ENCODE peak calls at places on chromosomes 3 and 15, in seven cellular contexts. D, P, V, B, J, R and L are unnamed samples.

GRCh38 chr3:131356006-131356405 is 25.6 kb upstream of the NUDT16 start:
- DNase-seq in J (no peak), B (no peak), D (peak; percentile 67), P (no peak), R (no peak), V (no peak), L (no peak)

GRCh38 chr15:48962662-48963523 is 826 bp downstream of the SHC4 start:
- DNase-seq in B (peak; percentile 54), V (no peak), J (peak; percentile 54), P (no peak), D (peak; percentile 83), R (no peak), L (no peak)

GRCh38 chr3:27728195-27729087 is 6.3 kb upstream of the EOMES start:
- DNase-seq in B (no peak), J (no peak), V (no peak), D (peak; percentile 25), P (no peak), R (no peak), L (no peak)

GRCh38 chr3:127393131-127393820 is 105.4 kb upstream of the PRR20G start:
- DNase-seq in R (no peak), V (no peak), B (no peak), J (no peak), P (no peak), D (no peak), L (no peak)

GRCh38 chr3:129824926-129825541 is 68.5 kb downstream of the TMCC1 start:
- DNase-seq in D (peak; percentile 65), B (peak; percentile 38), V (peak; percentile 78), J (peak; percentile 72), R (peak; percentile 58), P (peak; percentile 43), L (peak; percentile 52)

GRCh38 chr15:45442497-45443135 is 64.3 kb upstream of the GATM start:
- DNase-seq in J (no peak), B (peak; percentile 83), D (peak; percentile 88), V (no peak), P (no peak), R (no peak), L (no peak)

GRCh38 chr15:58797505-58797904 is 26.4 kb downstream of the MINDY2 start:
- DNase-seq in J (no peak), P (no peak), V (no peak), B (no peak), R (no peak), D (no peak), L (no peak)

GRCh38 chr15:77019476-77020331 is 24.8 kb downstream of the PSTPIP1 start:
- DNase-seq in B (peak; percentile 46), P (no peak), D (peak; percentile 39), V (no peak), R (no peak), J (no peak), L (no peak)

GRCh38 chr3:182605882-182606611 is 187.3 kb upstream of the ATP11B start:
- DNase-seq in R (no peak), J (no peak), P (no peak), B (no peak), D (no peak), V (no peak), L (no peak)

GRCh38 chr15:73991260-73991659 is 835 bp downstream of the STOML1 start:
- DNase-seq in V (no peak), B (peak; percentile 50), D (peak; percentile 73), P (no peak), R (no peak), J (peak; percentile 44), L (no peak)
- H2AFZ ChIP-seq in V (peak overlapping the region; percentile 83), B (peak overlapping the region; percentile 16), D (peak overlapping the region; percentile 67), P (peak overlapping the region; percentile 99), R (no peak overlapping the region), J (peak overlapping the region; percentile 72), L (peak overlapping the region; percentile 90)

DNA sequence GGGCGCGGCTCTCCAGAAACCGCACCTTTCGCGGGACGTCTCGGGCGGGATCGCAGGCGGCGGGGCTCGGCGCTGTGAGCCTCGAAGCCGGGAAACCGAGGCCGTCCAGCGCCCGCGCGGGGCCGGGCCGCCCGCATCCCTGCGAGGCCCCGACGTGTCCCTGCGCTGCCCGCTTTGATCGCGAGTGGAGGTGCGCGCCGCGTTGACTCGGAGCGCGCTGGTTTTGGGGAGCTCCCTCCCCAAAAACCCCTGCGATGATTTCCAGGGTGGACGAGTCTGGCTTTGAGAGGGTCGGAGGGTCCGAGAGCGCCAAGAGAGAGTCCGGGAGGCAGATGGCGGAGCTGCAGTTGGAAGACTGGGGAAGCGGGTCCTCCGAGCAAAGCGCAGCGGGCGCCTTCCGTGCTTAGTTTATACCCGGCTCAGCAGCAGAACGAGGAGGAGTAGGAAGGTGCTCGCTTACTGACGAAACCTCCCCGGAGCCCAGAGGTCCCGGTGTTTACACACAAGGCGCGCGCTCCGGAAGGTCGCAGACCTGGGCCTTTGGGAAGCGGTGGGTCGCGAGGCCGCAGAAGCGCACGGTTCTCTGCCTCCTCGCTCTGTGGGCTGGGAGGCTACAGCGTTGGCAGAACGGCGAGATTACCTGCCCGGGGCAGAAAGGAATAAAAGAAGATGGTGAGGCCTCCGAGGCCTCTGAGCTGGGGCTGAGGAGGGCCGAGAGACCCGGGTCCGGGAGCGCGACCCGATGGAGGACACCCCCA is 687 bp downstream of the ALDH1A3 start:
- DNase-seq in J (no peak), R (no peak), V (no peak), B (peak; percentile 48), D (peak; percentile 15), P (no peak), L (no peak)
- H2AFZ ChIP-seq in J (peak overlapping the region; percentile 58), R (no peak overlapping the region), V (no peak overlapping the region), B (no peak overlapping the region), D (peak overlapping the region; percentile 46), P (no peak overlapping the region), L (no peak overlapping the region)

GRCh38 chr3:88282519-88283241 is 132.9 kb downstream of the C3orf38 start:
- DNase-seq in P (no peak), B (no peak), V (no peak), J (no peak), D (no peak), R (no peak), L (no peak)

GRCh38 chr3:88283242-88283592 is 133.5 kb downstream of the C3orf38 start:
- DNase-seq in R (no peak), J (no peak), D (no peak), P (no peak), B (no peak), V (no peak), L (no peak)

DNA sequence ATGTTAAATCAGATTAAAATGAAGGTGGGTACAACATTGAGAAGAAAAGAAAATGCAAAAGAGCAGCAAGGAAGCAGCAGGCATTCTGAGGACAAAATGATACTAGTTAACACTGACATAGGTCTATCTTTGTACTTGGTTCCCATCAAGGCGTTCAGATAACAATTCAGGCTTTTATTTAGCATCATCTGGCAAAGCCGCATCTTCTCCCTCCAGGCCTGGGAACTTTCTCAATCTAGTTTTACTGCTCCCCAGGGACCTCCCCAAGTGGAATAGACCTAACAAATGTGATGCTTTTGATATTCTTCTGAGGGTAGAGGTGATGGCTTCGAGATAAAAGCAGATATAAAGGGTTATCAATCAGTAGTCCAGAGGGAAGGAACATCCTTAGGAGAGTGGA is 130.6 kb downstream of the C3orf38 start:
- DNase-seq in D (no peak), B (no peak), J (no peak), R (no peak), P (no peak), V (no peak), L (no peak)
- H2AFZ ChIP-seq in D (no peak overlapping the region), B (no peak overlapping the region), J (no peak overlapping the region), R (no peak overlapping the region), P (no peak overlapping the region), V (no peak overlapping the region), L (no peak overlapping the region)

DNA sequence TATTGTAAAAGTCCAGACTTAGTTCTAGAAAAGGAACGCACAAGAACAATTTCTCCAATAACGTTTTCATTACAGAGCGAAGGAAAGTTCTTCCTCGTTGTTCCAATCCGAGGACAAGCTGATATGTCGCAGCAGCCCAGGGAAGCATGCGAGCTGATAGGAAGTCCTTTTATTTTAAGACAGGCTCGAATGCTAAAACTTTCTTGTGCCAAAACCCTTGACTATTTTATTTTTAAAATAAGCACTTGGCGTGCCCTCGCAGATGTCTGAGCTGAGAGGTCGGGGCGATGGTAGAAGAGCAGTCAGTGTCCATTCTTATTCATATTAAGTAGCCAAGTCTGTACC is 433 bp upstream of the MITF start:
- DNase-seq in D (no peak), J (no peak), R (no peak), P (no peak), B (no peak), V (no peak), L (no peak)
- H2AFZ ChIP-seq in D (peak overlapping the region; percentile 98), J (peak overlapping the region; percentile 79), R (peak overlapping the region; percentile 77), P (peak overlapping the region; percentile 95), B (peak overlapping the region; percentile 73), V (no peak overlapping the region), L (peak overlapping the region; percentile 88)

DNA sequence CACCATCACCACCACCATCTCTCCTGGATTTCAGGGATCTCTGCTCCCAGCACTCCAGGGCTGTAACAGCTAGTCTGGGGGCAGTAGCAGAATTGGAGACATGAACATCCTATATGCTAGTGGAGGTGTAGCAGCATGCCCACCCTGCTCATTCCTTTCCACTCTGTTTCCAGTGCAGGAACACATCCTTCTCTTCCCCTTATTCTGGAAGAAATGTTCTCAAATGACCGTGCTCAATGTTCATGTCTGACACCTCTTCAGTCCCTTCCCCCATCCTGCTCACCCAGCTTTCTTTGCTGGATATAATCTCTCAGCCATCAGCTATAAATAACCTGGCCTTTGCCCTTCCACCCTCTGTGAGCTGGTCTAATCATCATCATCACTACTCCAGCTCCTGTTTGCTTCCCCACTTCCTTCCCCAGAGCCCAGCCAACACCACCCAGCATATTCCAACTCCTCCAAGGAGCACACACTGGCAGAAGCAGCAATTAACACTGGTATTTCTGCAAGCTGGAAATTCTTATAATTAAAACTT is 31.1 kb downstream of the DCLK3 start:
- DNase-seq in J (peak; percentile 30), D (no peak), B (no peak), R (no peak), V (no peak), P (no peak), L (no peak)
- H2AFZ ChIP-seq in J (no peak overlapping the region), D (no peak overlapping the region), B (no peak overlapping the region), R (no peak overlapping the region), V (no peak overlapping the region), P (no peak overlapping the region), L (no peak overlapping the region)

GRCh38 chr3:141410408-141410807 is 42.1 kb downstream of the ZBTB38 start:
- DNase-seq in D (peak; percentile 75), V (no peak), R (no peak), J (no peak), P (peak; percentile 26), B (peak; percentile 60), L (peak; percentile 70)

GRCh38 chr3:141412087-141412935 is 44.0 kb downstream of the ZBTB38 start:
- DNase-seq in B (peak; percentile 84), R (no peak), V (peak; percentile 22), P (peak; percentile 28), D (peak; percentile 85), J (peak; percentile 70), L (peak; percentile 86)

GRCh38 chr3:141413387-141414140 is 45.3 kb downstream of the ZBTB38 start:
- DNase-seq in R (no peak), P (no peak), J (no peak), B (peak; percentile 47), V (no peak), D (peak; percentile 58), L (peak; percentile 25)

GRCh38 chr3:141412936-141413354 is 44.6 kb downstream of the ZBTB38 start:
- DNase-seq in R (no peak), J (peak; percentile 64), D (peak; percentile 93), V (no peak), B (peak; percentile 87), P (no peak), L (peak; percentile 45)

GRCh38 chr3:141410861-141411771 is 42.8 kb downstream of the ZBTB38 start:
- DNase-seq in B (peak; percentile 55), R (no peak), D (peak; percentile 60), P (no peak), V (no peak), J (no peak), L (peak; percentile 88)
- H2AFZ ChIP-seq in B (no peak overlapping the region), R (no peak overlapping the region), D (no peak overlapping the region), P (peak overlapping the region; percentile 41), V (peak overlapping the region; percentile 27), J (no peak overlapping the region), L (no peak overlapping the region)

GRCh38 chr3:107943860-107944543 is 146.8 kb downstream of the CD47 start:
- DNase-seq in D (peak; percentile 84), V (no peak), B (peak; percentile 42), R (no peak), P (no peak), J (no peak), L (no peak)
- H2AFZ ChIP-seq in D (peak overlapping the region; percentile 63), V (no peak overlapping the region), B (no peak overlapping the region), R (no peak overlapping the region), P (no peak overlapping the region), J (no peak overlapping the region), L (no peak overlapping the region)